ENCODE peak calls at places on chromosomes 2 and 18, in nine cellular contexts. One of them, this sample, is unnamed.

GRCh38 chr2:12827721-12828120 is 111.0 kb downstream of the TRIB2 start:
- DNase-seq in NB4: no peak
- DNase-seq in right lobe of liver: no peak
- DNase-seq in spleen: no peak
- DNase-seq in sigmoid colon: no peak
- DNase-seq in suprapubic skin: no peak
- DNase-seq in stomach: no peak
- DNase-seq in lower leg skin: no peak
- DNase-seq in IMR-90: no peak
- DNase-seq in this sample: no peak

GRCh38 chr2:127083819-127084503 is 23.0 kb downstream of the BIN1 start:
- DNase-seq in NB4: peak
- DNase-seq in right lobe of liver: peak
- DNase-seq in spleen: no peak
- DNase-seq in sigmoid colon: peak
- DNase-seq in suprapubic skin: peak
- DNase-seq in stomach: peak
- DNase-seq in lower leg skin: peak
- DNase-seq in IMR-90: peak
- DNase-seq in this sample: no peak

GRCh38 chr2:193980599-193980998 is 1676.4 kb upstream of the SLC39A10 start:
- DNase-seq in NB4: no peak
- DNase-seq in right lobe of liver: no peak
- DNase-seq in spleen: no peak
- DNase-seq in sigmoid colon: no peak
- DNase-seq in suprapubic skin: no peak
- DNase-seq in stomach: no peak
- DNase-seq in lower leg skin: no peak
- DNase-seq in IMR-90: no peak
- DNase-seq in this sample: no peak

GRCh38 chr2:19176977-19177376 is 181.4 kb downstream of the OSR1 start:
- DNase-seq in NB4: no peak
- DNase-seq in right lobe of liver: no peak
- DNase-seq in spleen: no peak
- DNase-seq in sigmoid colon: no peak
- DNase-seq in suprapubic skin: no peak
- DNase-seq in stomach: no peak
- DNase-seq in lower leg skin: no peak
- DNase-seq in IMR-90: peak
- DNase-seq in this sample: no peak

GRCh38 chr18:24014986-24015896 is 687 bp downstream of the TTC39C start:
- DNase-seq in NB4: peak
- DNase-seq in right lobe of liver: peak
- DNase-seq in spleen: peak
- DNase-seq in sigmoid colon: peak
- DNase-seq in suprapubic skin: peak
- DNase-seq in stomach: peak
- DNase-seq in lower leg skin: peak
- DNase-seq in IMR-90: peak
- DNase-seq in this sample: no peak

GRCh38 chr2:108625186-108625827 is 91.0 kb downstream of the LIMS1 start:
- DNase-seq in NB4: peak
- DNase-seq in right lobe of liver: no peak
- DNase-seq in spleen: no peak
- DNase-seq in sigmoid colon: no peak
- DNase-seq in suprapubic skin: no peak
- DNase-seq in stomach: no peak
- DNase-seq in lower leg skin: no peak
- DNase-seq in IMR-90: no peak
- DNase-seq in this sample: no peak

GRCh38 chr2:109648041-109648527 is 33.9 kb downstream of the SOWAHC start:
- DNase-seq in NB4: no peak
- DNase-seq in right lobe of liver: no peak
- DNase-seq in spleen: no peak
- DNase-seq in sigmoid colon: no peak
- DNase-seq in suprapubic skin: peak
- DNase-seq in stomach: no peak
- DNase-seq in lower leg skin: peak
- DNase-seq in IMR-90: no peak
- DNase-seq in this sample: no peak

GRCh38 chr2:88658318-88658717 is 31.1 kb upstream of the EIF2AK3 start:
- DNase-seq in NB4: no peak
- DNase-seq in right lobe of liver: no peak
- DNase-seq in spleen: no peak
- DNase-seq in sigmoid colon: no peak
- DNase-seq in suprapubic skin: no peak
- DNase-seq in stomach: no peak
- DNase-seq in lower leg skin: no peak
- DNase-seq in IMR-90: peak
- DNase-seq in this sample: no peak

GRCh38 chr2:24474053-24474452 is 17.0 kb upstream of the NCOA1 start:
- DNase-seq in NB4: no peak
- DNase-seq in right lobe of liver: no peak
- DNase-seq in spleen: no peak
- DNase-seq in sigmoid colon: no peak
- DNase-seq in suprapubic skin: no peak
- DNase-seq in stomach: no peak
- DNase-seq in lower leg skin: no peak
- DNase-seq in IMR-90: no peak
- DNase-seq in this sample: no peak

GRCh38 chr2:601387-601698 is 75.9 kb downstream of the TMEM18 start:
- DNase-seq in NB4: no peak
- DNase-seq in right lobe of liver: no peak
- DNase-seq in spleen: no peak
- DNase-seq in sigmoid colon: no peak
- DNase-seq in suprapubic skin: no peak
- DNase-seq in stomach: no peak
- DNase-seq in lower leg skin: peak
- DNase-seq in IMR-90: no peak
- DNase-seq in this sample: no peak

GRCh38 chr2:219553463-219553862 is 9.6 kb downstream of the TMEM198 start:
- DNase-seq in NB4: no peak
- DNase-seq in right lobe of liver: no peak
- DNase-seq in spleen: no peak
- DNase-seq in sigmoid colon: no peak
- DNase-seq in suprapubic skin: no peak
- DNase-seq in stomach: no peak
- DNase-seq in lower leg skin: no peak
- DNase-seq in IMR-90: no peak
- DNase-seq in this sample: no peak

GRCh38 chr18:75936862-75937261 is 509.4 kb upstream of the SMIM21 start:
- DNase-seq in NB4: no peak
- DNase-seq in right lobe of liver: no peak
- DNase-seq in spleen: no peak
- DNase-seq in sigmoid colon: no peak
- DNase-seq in suprapubic skin: no peak
- DNase-seq in stomach: no peak
- DNase-seq in lower leg skin: no peak
- DNase-seq in IMR-90: no peak
- DNase-seq in this sample: no peak

GRCh38 chr2:9342659-9343058 is 80.7 kb downstream of the ITGB1BP1 start:
- DNase-seq in NB4: no peak
- DNase-seq in right lobe of liver: no peak
- DNase-seq in spleen: no peak
- DNase-seq in sigmoid colon: no peak
- DNase-seq in suprapubic skin: no peak
- DNase-seq in stomach: no peak
- DNase-seq in lower leg skin: no peak
- DNase-seq in IMR-90: no peak
- DNase-seq in this sample: no peak

DNA sequence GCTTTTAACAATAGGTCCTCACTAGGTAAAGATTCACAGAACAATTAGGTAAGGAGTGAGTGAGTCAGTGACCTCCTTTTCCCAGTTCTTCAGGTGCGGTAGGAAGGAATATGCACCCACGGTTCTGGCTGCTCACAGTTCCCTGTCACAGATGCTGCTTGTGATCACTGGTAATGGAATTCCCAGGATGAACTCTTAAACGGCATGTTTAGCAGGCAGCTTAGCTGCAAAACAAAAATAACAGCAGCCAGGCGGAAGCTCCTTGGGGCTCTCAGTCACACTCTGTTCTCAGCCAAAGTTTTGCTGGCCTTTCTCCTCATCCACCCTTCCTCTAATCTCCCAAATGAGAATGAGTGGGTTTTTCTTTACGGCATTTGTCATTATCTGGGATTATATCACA is 274.5 kb downstream of the MYT1L start:
- DNase-seq in NB4: no peak
- DNase-seq in right lobe of liver: no peak
- DNase-seq in spleen: no peak
- DNase-seq in sigmoid colon: no peak
- DNase-seq in suprapubic skin: no peak
- DNase-seq in stomach: no peak
- DNase-seq in lower leg skin: no peak
- DNase-seq in IMR-90: no peak
- DNase-seq in this sample: no peak
- TF ChIP-seq POLR2A in NB4: no peak
- TF ChIP-seq POLR2A in right lobe of liver: no peak
- TF ChIP-seq POLR2A in spleen: no peak
- TF ChIP-seq POLR2A in sigmoid colon: no peak
- TF ChIP-seq POLR2A in suprapubic skin: no peak
- TF ChIP-seq POLR2A in stomach: no peak
- TF ChIP-seq POLR2A in lower leg skin: no peak
- TF ChIP-seq POLR2A in IMR-90: no peak
- TF ChIP-seq POLR2A in this sample: no peak

GRCh38 chr18:21242141-21243040 is at the start of gene GREB1L:
- DNase-seq in NB4: peak
- DNase-seq in right lobe of liver: peak
- DNase-seq in spleen: no peak
- DNase-seq in sigmoid colon: no peak
- DNase-seq in suprapubic skin: peak
- DNase-seq in stomach: peak
- DNase-seq in lower leg skin: no peak
- DNase-seq in IMR-90: no peak
- DNase-seq in this sample: no peak
- TF ChIP-seq CTCF in NB4: no peak
- TF ChIP-seq CTCF in right lobe of liver: peak
- TF ChIP-seq CTCF in spleen: no peak
- TF ChIP-seq CTCF in sigmoid colon: no peak
- TF ChIP-seq CTCF in suprapubic skin: peak
- TF ChIP-seq CTCF in stomach: no peak
- TF ChIP-seq CTCF in lower leg skin: no peak
- TF ChIP-seq CTCF in IMR-90: peak
- TF ChIP-seq CTCF in this sample: no peak

GRCh38 chr2:31411771-31412170 is 2.8 kb downstream of the XDH start:
- DNase-seq in NB4: no peak
- DNase-seq in right lobe of liver: no peak
- DNase-seq in spleen: no peak
- DNase-seq in sigmoid colon: no peak
- DNase-seq in suprapubic skin: no peak
- DNase-seq in stomach: no peak
- DNase-seq in lower leg skin: no peak
- DNase-seq in IMR-90: no peak
- DNase-seq in this sample: no peak

GRCh38 chr2:31413876-31414550 is 529 bp downstream of the XDH start:
- DNase-seq in NB4: peak
- DNase-seq in right lobe of liver: no peak
- DNase-seq in spleen: no peak
- DNase-seq in sigmoid colon: no peak
- DNase-seq in suprapubic skin: no peak
- DNase-seq in stomach: no peak
- DNase-seq in lower leg skin: no peak
- DNase-seq in IMR-90: no peak
- DNase-seq in this sample: no peak

GRCh38 chr2:31413025-31413424 is 1.5 kb downstream of the XDH start:
- DNase-seq in NB4: no peak
- DNase-seq in right lobe of liver: no peak
- DNase-seq in spleen: no peak
- DNase-seq in sigmoid colon: no peak
- DNase-seq in suprapubic skin: no peak
- DNase-seq in stomach: no peak
- DNase-seq in lower leg skin: no peak
- DNase-seq in IMR-90: peak
- DNase-seq in this sample: no peak

GRCh38 chr2:31415421-31415820 is 879 bp upstream of the XDH start:
- DNase-seq in NB4: no peak
- DNase-seq in right lobe of liver: no peak
- DNase-seq in spleen: no peak
- DNase-seq in sigmoid colon: no peak
- DNase-seq in suprapubic skin: no peak
- DNase-seq in stomach: no peak
- DNase-seq in lower leg skin: no peak
- DNase-seq in IMR-90: no peak
- DNase-seq in this sample: no peak

GRCh38 chr2:31414601-31415241 is at the start of gene XDH:
- DNase-seq in NB4: peak
- DNase-seq in right lobe of liver: peak
- DNase-seq in spleen: no peak
- DNase-seq in sigmoid colon: no peak
- DNase-seq in suprapubic skin: no peak
- DNase-seq in stomach: peak
- DNase-seq in lower leg skin: no peak
- DNase-seq in IMR-90: no peak
- DNase-seq in this sample: no peak
- TF ChIP-seq POLR2A in NB4: no peak
- TF ChIP-seq POLR2A in right lobe of liver: peak
- TF ChIP-seq POLR2A in spleen: no peak
- TF ChIP-seq POLR2A in sigmoid colon: no peak
- TF ChIP-seq POLR2A in suprapubic skin: no peak
- TF ChIP-seq POLR2A in stomach: no peak
- TF ChIP-seq POLR2A in lower leg skin: no peak
- TF ChIP-seq POLR2A in IMR-90: no peak
- TF ChIP-seq POLR2A in this sample: no peak

GRCh38 chr2:213122730-213123129 is 28.7 kb downstream of the IKZF2 start:
- DNase-seq in NB4: no peak
- DNase-seq in right lobe of liver: no peak
- DNase-seq in spleen: no peak
- DNase-seq in sigmoid colon: no peak
- DNase-seq in suprapubic skin: no peak
- DNase-seq in stomach: no peak
- DNase-seq in lower leg skin: no peak
- DNase-seq in IMR-90: no peak
- DNase-seq in this sample: no peak

GRCh38 chr2:213129311-213129710 is 22.1 kb downstream of the IKZF2 start:
- DNase-seq in NB4: no peak
- DNase-seq in right lobe of liver: no peak
- DNase-seq in spleen: no peak
- DNase-seq in sigmoid colon: no peak
- DNase-seq in suprapubic skin: no peak
- DNase-seq in stomach: no peak
- DNase-seq in lower leg skin: no peak
- DNase-seq in IMR-90: no peak
- DNase-seq in this sample: no peak

GRCh38 chr2:213121677-213122076 is 29.7 kb downstream of the IKZF2 start:
- DNase-seq in NB4: no peak
- DNase-seq in right lobe of liver: no peak
- DNase-seq in spleen: no peak
- DNase-seq in sigmoid colon: no peak
- DNase-seq in suprapubic skin: no peak
- DNase-seq in stomach: no peak
- DNase-seq in lower leg skin: no peak
- DNase-seq in IMR-90: no peak
- DNase-seq in this sample: no peak

GRCh38 chr2:213125646-213126347 is 25.6 kb downstream of the IKZF2 start:
- DNase-seq in NB4: peak
- DNase-seq in right lobe of liver: no peak
- DNase-seq in spleen: no peak
- DNase-seq in sigmoid colon: no peak
- DNase-seq in suprapubic skin: no peak
- DNase-seq in stomach: no peak
- DNase-seq in lower leg skin: no peak
- DNase-seq in IMR-90: peak
- DNase-seq in this sample: no peak
- TF ChIP-seq CTCF in NB4: no peak
- TF ChIP-seq CTCF in right lobe of liver: no peak
- TF ChIP-seq CTCF in spleen: no peak
- TF ChIP-seq CTCF in sigmoid colon: no peak
- TF ChIP-seq CTCF in suprapubic skin: no peak
- TF ChIP-seq CTCF in stomach: no peak
- TF ChIP-seq CTCF in lower leg skin: no peak
- TF ChIP-seq CTCF in IMR-90: no peak
- TF ChIP-seq CTCF in this sample: no peak

GRCh38 chr2:234955971-234956509 is 4.2 kb downstream of the SH3BP4 start:
- DNase-seq in NB4: no peak
- DNase-seq in right lobe of liver: no peak
- DNase-seq in spleen: no peak
- DNase-seq in sigmoid colon: peak
- DNase-seq in suprapubic skin: no peak
- DNase-seq in stomach: no peak
- DNase-seq in lower leg skin: peak
- DNase-seq in IMR-90: no peak
- DNase-seq in this sample: no peak
- TF ChIP-seq POLR2A in NB4: no peak
- TF ChIP-seq POLR2A in right lobe of liver: no peak
- TF ChIP-seq POLR2A in spleen: no peak
- TF ChIP-seq POLR2A in sigmoid colon: no peak
- TF ChIP-seq POLR2A in suprapubic skin: no peak
- TF ChIP-seq POLR2A in stomach: no peak
- TF ChIP-seq POLR2A in lower leg skin: no peak
- TF ChIP-seq POLR2A in IMR-90: no peak
- TF ChIP-seq POLR2A in this sample: no peak

This sample was measured in esophagus squamous epithelium.